ENCODE peak calls at places on chromosomes 2 and 18, in ten cellular contexts. One of them, this sample, is unnamed.
A peak's percentile ranks its signal among the peaks of the same experiment; 100 is the strongest.

GRCh38 chr2:47594656-47595055 is 188.3 kb upstream of the MSH6 start:
- DNase-seq in B cell: no peak
- DNase-seq in thoracic aorta: no peak
- DNase-seq in ascending aorta: no peak
- DNase-seq in right lobe of liver: no peak
- DNase-seq in choroid plexus epithelial cell: no peak
- DNase-seq in fibroblast of lung: no peak
- DNase-seq in neural crest cell: no peak
- DNase-seq in activated CD8-positive, alpha-beta T cell treated with anti-CD3 and anti-CD28 coated beads for 36 hours: no peak
- DNase-seq in GM13977: no peak
- DNase-seq in this sample: no peak

GRCh38 chr2:64227603-64228125 is 83.4 kb upstream of the PELI1 start:
- DNase-seq in activated CD8-positive, alpha-beta T cell treated with anti-CD3 and anti-CD28 coated beads for 36 hours: no peak
- DNase-seq in fibroblast of lung: no peak
- DNase-seq in right lobe of liver: no peak
- DNase-seq in ascending aorta: no peak
- DNase-seq in thoracic aorta: no peak
- DNase-seq in B cell: no peak
- DNase-seq in choroid plexus epithelial cell: peak; percentile 32
- DNase-seq in GM13977: no peak
- DNase-seq in neural crest cell: no peak
- DNase-seq in this sample: no peak

GRCh38 chr2:224146356-224147160 is 107.5 kb upstream of the SERPINE2 start:
- DNase-seq in choroid plexus epithelial cell: no peak
- DNase-seq in right lobe of liver: no peak
- DNase-seq in fibroblast of lung: no peak
- DNase-seq in GM13977: no peak
- DNase-seq in ascending aorta: no peak
- DNase-seq in B cell: no peak
- DNase-seq in thoracic aorta: no peak
- DNase-seq in activated CD8-positive, alpha-beta T cell treated with anti-CD3 and anti-CD28 coated beads for 36 hours: no peak
- DNase-seq in neural crest cell: no peak
- DNase-seq in this sample: no peak

GRCh38 chr18:10304853-10305252 is 149.6 kb upstream of the APCDD1 start:
- DNase-seq in choroid plexus epithelial cell: peak; percentile 28
- DNase-seq in fibroblast of lung: peak; percentile 78
- DNase-seq in neural crest cell: no peak
- DNase-seq in right lobe of liver: no peak
- DNase-seq in B cell: no peak
- DNase-seq in thoracic aorta: no peak
- DNase-seq in GM13977: no peak
- DNase-seq in activated CD8-positive, alpha-beta T cell treated with anti-CD3 and anti-CD28 coated beads for 36 hours: no peak
- DNase-seq in ascending aorta: no peak
- DNase-seq in this sample: no peak

GRCh38 chr2:151976945-151977353 is 121.9 kb downstream of the CACNB4 start:
- DNase-seq in activated CD8-positive, alpha-beta T cell treated with anti-CD3 and anti-CD28 coated beads for 36 hours: peak; percentile 72
- DNase-seq in GM13977: peak; percentile 30
- DNase-seq in right lobe of liver: no peak
- DNase-seq in ascending aorta: no peak
- DNase-seq in choroid plexus epithelial cell: no peak
- DNase-seq in neural crest cell: no peak
- DNase-seq in thoracic aorta: no peak
- DNase-seq in fibroblast of lung: no peak
- DNase-seq in B cell: no peak
- DNase-seq in this sample: peak; percentile 40

GRCh38 chr2:201347154-201347553 is 10.0 kb downstream of the FLACC1 start:
- DNase-seq in ascending aorta: no peak
- DNase-seq in activated CD8-positive, alpha-beta T cell treated with anti-CD3 and anti-CD28 coated beads for 36 hours: no peak
- DNase-seq in right lobe of liver: no peak
- DNase-seq in GM13977: no peak
- DNase-seq in choroid plexus epithelial cell: no peak
- DNase-seq in fibroblast of lung: no peak
- DNase-seq in thoracic aorta: no peak
- DNase-seq in B cell: no peak
- DNase-seq in neural crest cell: no peak
- DNase-seq in this sample: no peak

GRCh38 chr18:49214058-49214457 is 246.4 kb downstream of the DYM start:
- DNase-seq in B cell: no peak
- DNase-seq in choroid plexus epithelial cell: no peak
- DNase-seq in activated CD8-positive, alpha-beta T cell treated with anti-CD3 and anti-CD28 coated beads for 36 hours: no peak
- DNase-seq in right lobe of liver: no peak
- DNase-seq in thoracic aorta: no peak
- DNase-seq in neural crest cell: no peak
- DNase-seq in ascending aorta: no peak
- DNase-seq in GM13977: no peak
- DNase-seq in fibroblast of lung: no peak
- DNase-seq in this sample: no peak

GRCh38 chr2:45845058-45845457 is 193.6 kb downstream of the PRKCE start:
- DNase-seq in B cell: no peak
- DNase-seq in GM13977: no peak
- DNase-seq in choroid plexus epithelial cell: peak; percentile 73
- DNase-seq in fibroblast of lung: no peak
- DNase-seq in right lobe of liver: no peak
- DNase-seq in thoracic aorta: no peak
- DNase-seq in neural crest cell: no peak
- DNase-seq in ascending aorta: no peak
- DNase-seq in activated CD8-positive, alpha-beta T cell treated with anti-CD3 and anti-CD28 coated beads for 36 hours: no peak
- DNase-seq in this sample: no peak

GRCh38 chr2:221198309-221198708 is 373.8 kb downstream of the EPHA4 start:
- DNase-seq in fibroblast of lung: no peak
- DNase-seq in right lobe of liver: no peak
- DNase-seq in ascending aorta: no peak
- DNase-seq in choroid plexus epithelial cell: no peak
- DNase-seq in activated CD8-positive, alpha-beta T cell treated with anti-CD3 and anti-CD28 coated beads for 36 hours: no peak
- DNase-seq in B cell: no peak
- DNase-seq in GM13977: no peak
- DNase-seq in neural crest cell: no peak
- DNase-seq in thoracic aorta: no peak
- DNase-seq in this sample: no peak

GRCh38 chr2:64751286-64752260 is 97.9 kb upstream of the SERTAD2 start:
- DNase-seq in B cell: no peak
- DNase-seq in right lobe of liver: peak; percentile 66
- DNase-seq in activated CD8-positive, alpha-beta T cell treated with anti-CD3 and anti-CD28 coated beads for 36 hours: peak; percentile 60
- DNase-seq in choroid plexus epithelial cell: peak; percentile 71
- DNase-seq in ascending aorta: no peak
- DNase-seq in neural crest cell: peak; percentile 88
- DNase-seq in fibroblast of lung: peak; percentile 100
- DNase-seq in GM13977: no peak
- DNase-seq in thoracic aorta: peak; percentile 97
- DNase-seq in this sample: no peak

GRCh38 chr2:200742426-200742825 is 69.3 kb upstream of the BZW1 start:
- DNase-seq in ascending aorta: peak; percentile 91
- DNase-seq in neural crest cell: no peak
- DNase-seq in right lobe of liver: peak; percentile 64
- DNase-seq in activated CD8-positive, alpha-beta T cell treated with anti-CD3 and anti-CD28 coated beads for 36 hours: no peak
- DNase-seq in fibroblast of lung: peak; percentile 59
- DNase-seq in choroid plexus epithelial cell: peak; percentile 69
- DNase-seq in GM13977: no peak
- DNase-seq in thoracic aorta: no peak
- DNase-seq in B cell: no peak
- DNase-seq in this sample: no peak

GRCh38 chr2:185433824-185434223 is 304.8 kb upstream of the FSIP2 start:
- DNase-seq in GM13977: no peak
- DNase-seq in right lobe of liver: no peak
- DNase-seq in activated CD8-positive, alpha-beta T cell treated with anti-CD3 and anti-CD28 coated beads for 36 hours: no peak
- DNase-seq in choroid plexus epithelial cell: peak; percentile 10
- DNase-seq in thoracic aorta: no peak
- DNase-seq in fibroblast of lung: peak; percentile 94
- DNase-seq in neural crest cell: no peak
- DNase-seq in ascending aorta: no peak
- DNase-seq in B cell: no peak
- DNase-seq in this sample: no peak

GRCh38 chr2:108316194-108316880 is 27.6 kb downstream of the SULT1C2 start:
- DNase-seq in activated CD8-positive, alpha-beta T cell treated with anti-CD3 and anti-CD28 coated beads for 36 hours: no peak
- DNase-seq in choroid plexus epithelial cell: peak; percentile 54
- DNase-seq in thoracic aorta: no peak
- DNase-seq in neural crest cell: no peak
- DNase-seq in fibroblast of lung: no peak
- DNase-seq in right lobe of liver: no peak
- DNase-seq in ascending aorta: no peak
- DNase-seq in GM13977: no peak
- DNase-seq in B cell: no peak
- DNase-seq in this sample: no peak

GRCh38 chr18:75456277-75456676 is 28.8 kb upstream of the SMIM21 start:
- DNase-seq in choroid plexus epithelial cell: peak; percentile 23
- DNase-seq in GM13977: no peak
- DNase-seq in thoracic aorta: no peak
- DNase-seq in right lobe of liver: no peak
- DNase-seq in activated CD8-positive, alpha-beta T cell treated with anti-CD3 and anti-CD28 coated beads for 36 hours: peak; percentile 12
- DNase-seq in ascending aorta: no peak
- DNase-seq in B cell: no peak
- DNase-seq in fibroblast of lung: no peak
- DNase-seq in neural crest cell: peak; percentile 25
- DNase-seq in this sample: no peak

GRCh38 chr18:36127866-36128845 is 984 bp downstream of the SLC39A6 start:
- DNase-seq in activated CD8-positive, alpha-beta T cell treated with anti-CD3 and anti-CD28 coated beads for 36 hours: no peak
- DNase-seq in ascending aorta: no peak
- DNase-seq in fibroblast of lung: peak; percentile 47
- DNase-seq in GM13977: no peak
- DNase-seq in B cell: no peak
- DNase-seq in right lobe of liver: no peak
- DNase-seq in thoracic aorta: no peak
- DNase-seq in choroid plexus epithelial cell: peak; percentile 45
- DNase-seq in neural crest cell: peak; percentile 9
- DNase-seq in this sample: no peak

GRCh38 chr2:111069722-111070121 is 51.0 kb upstream of the BCL2L11 start:
- DNase-seq in right lobe of liver: no peak
- DNase-seq in B cell: no peak
- DNase-seq in choroid plexus epithelial cell: no peak
- DNase-seq in neural crest cell: no peak
- DNase-seq in activated CD8-positive, alpha-beta T cell treated with anti-CD3 and anti-CD28 coated beads for 36 hours: no peak
- DNase-seq in thoracic aorta: no peak
- DNase-seq in GM13977: no peak
- DNase-seq in fibroblast of lung: no peak
- DNase-seq in ascending aorta: no peak
- DNase-seq in this sample: no peak

GRCh38 chr18:59114160-59114559 is 25.5 kb upstream of the SEC11C start:
- DNase-seq in right lobe of liver: no peak
- DNase-seq in activated CD8-positive, alpha-beta T cell treated with anti-CD3 and anti-CD28 coated beads for 36 hours: no peak
- DNase-seq in GM13977: no peak
- DNase-seq in ascending aorta: no peak
- DNase-seq in B cell: no peak
- DNase-seq in fibroblast of lung: peak; percentile 32
- DNase-seq in choroid plexus epithelial cell: peak; percentile 9
- DNase-seq in thoracic aorta: no peak
- DNase-seq in neural crest cell: no peak
- DNase-seq in this sample: no peak

GRCh38 chr18:36899289-36899688 is 70.4 kb downstream of the KIAA1328 start:
- DNase-seq in fibroblast of lung: no peak
- DNase-seq in B cell: no peak
- DNase-seq in ascending aorta: no peak
- DNase-seq in activated CD8-positive, alpha-beta T cell treated with anti-CD3 and anti-CD28 coated beads for 36 hours: no peak
- DNase-seq in neural crest cell: no peak
- DNase-seq in choroid plexus epithelial cell: peak; percentile 58
- DNase-seq in GM13977: peak; percentile 6
- DNase-seq in right lobe of liver: no peak
- DNase-seq in thoracic aorta: no peak
- DNase-seq in this sample: no peak

GRCh38 chr2:177692828-177693269 is 300.3 kb downstream of the AGPS start:
- DNase-seq in neural crest cell: no peak
- DNase-seq in thoracic aorta: no peak
- DNase-seq in GM13977: no peak
- DNase-seq in activated CD8-positive, alpha-beta T cell treated with anti-CD3 and anti-CD28 coated beads for 36 hours: no peak
- DNase-seq in B cell: no peak
- DNase-seq in ascending aorta: no peak
- DNase-seq in right lobe of liver: no peak
- DNase-seq in choroid plexus epithelial cell: no peak
- DNase-seq in fibroblast of lung: peak; percentile 6
- DNase-seq in this sample: no peak
- TF ChIP-seq CTCF in neural crest cell: no peak
- TF ChIP-seq CTCF in thoracic aorta: no peak
- TF ChIP-seq CTCF in GM13977: no peak
- TF ChIP-seq CTCF in activated CD8-positive, alpha-beta T cell treated with anti-CD3 and anti-CD28 coated beads for 36 hours: no peak
- TF ChIP-seq CTCF in B cell: no peak
- TF ChIP-seq CTCF in ascending aorta: no peak
- TF ChIP-seq CTCF in right lobe of liver: peak; percentile 20
- TF ChIP-seq CTCF in choroid plexus epithelial cell: no peak
- TF ChIP-seq CTCF in fibroblast of lung: no peak
- TF ChIP-seq CTCF in this sample: no peak

DNA sequence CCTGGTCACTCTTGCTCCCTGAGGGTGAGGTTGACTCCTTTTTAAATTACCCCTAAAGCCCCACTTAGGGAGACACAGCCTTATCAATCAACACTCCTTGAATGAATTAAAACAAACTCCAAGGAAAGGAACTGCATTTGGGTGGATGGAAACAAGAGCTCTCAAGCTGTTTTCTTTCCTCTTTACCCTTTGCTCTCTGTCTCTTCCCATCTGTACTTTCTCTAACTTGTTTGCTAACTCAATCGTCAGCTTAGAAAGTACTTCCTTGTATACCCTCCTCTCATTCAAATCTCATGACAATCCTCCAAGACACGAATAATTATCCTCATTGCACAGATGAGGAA is 32.8 kb downstream of the ZFP36L2 start:
- DNase-seq in ascending aorta: no peak
- DNase-seq in B cell: no peak
- DNase-seq in choroid plexus epithelial cell: no peak
- DNase-seq in GM13977: no peak
- DNase-seq in neural crest cell: no peak
- DNase-seq in activated CD8-positive, alpha-beta T cell treated with anti-CD3 and anti-CD28 coated beads for 36 hours: no peak
- DNase-seq in right lobe of liver: no peak
- DNase-seq in fibroblast of lung: no peak
- DNase-seq in thoracic aorta: no peak
- DNase-seq in this sample: no peak
- TF ChIP-seq CTCF in ascending aorta: no peak
- TF ChIP-seq CTCF in B cell: no peak
- TF ChIP-seq CTCF in choroid plexus epithelial cell: no peak
- TF ChIP-seq CTCF in GM13977: no peak
- TF ChIP-seq CTCF in neural crest cell: no peak
- TF ChIP-seq CTCF in activated CD8-positive, alpha-beta T cell treated with anti-CD3 and anti-CD28 coated beads for 36 hours: no peak
- TF ChIP-seq CTCF in right lobe of liver: no peak
- TF ChIP-seq CTCF in fibroblast of lung: no peak
- TF ChIP-seq CTCF in thoracic aorta: no peak
- TF ChIP-seq CTCF in this sample: no peak

GRCh38 chr18:25176516-25177042 is 175.4 kb downstream of the ZNF521 start:
- DNase-seq in right lobe of liver: no peak
- DNase-seq in choroid plexus epithelial cell: no peak
- DNase-seq in GM13977: no peak
- DNase-seq in activated CD8-positive, alpha-beta T cell treated with anti-CD3 and anti-CD28 coated beads for 36 hours: no peak
- DNase-seq in fibroblast of lung: no peak
- DNase-seq in B cell: no peak
- DNase-seq in neural crest cell: no peak
- DNase-seq in thoracic aorta: no peak
- DNase-seq in ascending aorta: no peak
- DNase-seq in this sample: no peak
- TF ChIP-seq CTCF in right lobe of liver: no peak
- TF ChIP-seq CTCF in choroid plexus epithelial cell: no peak
- TF ChIP-seq CTCF in GM13977: no peak
- TF ChIP-seq CTCF in activated CD8-positive, alpha-beta T cell treated with anti-CD3 and anti-CD28 coated beads for 36 hours: no peak
- TF ChIP-seq CTCF in fibroblast of lung: no peak
- TF ChIP-seq CTCF in B cell: no peak
- TF ChIP-seq CTCF in neural crest cell: no peak
- TF ChIP-seq CTCF in thoracic aorta: no peak
- TF ChIP-seq CTCF in ascending aorta: no peak
- TF ChIP-seq CTCF in this sample: no peak

DNA sequence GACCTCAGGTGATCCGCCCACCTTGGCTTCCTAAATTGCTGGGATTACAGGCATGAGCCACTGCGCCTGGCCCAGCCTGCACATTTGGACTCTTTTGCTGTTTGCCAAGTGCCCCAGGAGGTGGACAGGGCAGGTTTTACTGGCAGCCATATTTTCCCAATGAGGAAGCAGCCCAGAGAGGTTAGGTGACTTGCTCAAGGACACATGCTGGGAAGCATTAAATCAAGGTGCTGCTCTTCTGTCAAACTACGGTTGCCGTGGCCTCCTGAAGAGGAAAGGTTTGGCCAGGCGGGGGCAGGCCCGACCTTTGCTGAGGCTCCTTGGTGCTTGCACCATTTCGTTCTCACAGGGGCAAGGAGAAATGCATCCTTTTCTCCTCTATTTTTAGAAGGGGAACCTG is 44.0 kb downstream of the DNMT3A start:
- DNase-seq in activated CD8-positive, alpha-beta T cell treated with anti-CD3 and anti-CD28 coated beads for 36 hours: no peak
- DNase-seq in B cell: no peak
- DNase-seq in right lobe of liver: no peak
- DNase-seq in ascending aorta: no peak
- DNase-seq in choroid plexus epithelial cell: no peak
- DNase-seq in thoracic aorta: no peak
- DNase-seq in neural crest cell: no peak
- DNase-seq in GM13977: no peak
- DNase-seq in fibroblast of lung: no peak
- DNase-seq in this sample: no peak
- TF ChIP-seq CTCF in activated CD8-positive, alpha-beta T cell treated with anti-CD3 and anti-CD28 coated beads for 36 hours: no peak
- TF ChIP-seq CTCF in B cell: no peak
- TF ChIP-seq CTCF in right lobe of liver: no peak
- TF ChIP-seq CTCF in ascending aorta: no peak
- TF ChIP-seq CTCF in choroid plexus epithelial cell: no peak
- TF ChIP-seq CTCF in thoracic aorta: no peak
- TF ChIP-seq CTCF in neural crest cell: no peak
- TF ChIP-seq CTCF in GM13977: peak; percentile 11
- TF ChIP-seq CTCF in fibroblast of lung: no peak
- TF ChIP-seq CTCF in this sample: no peak